ENCODE peak calls at places on chromosomes 16 and 17, in ten cellular contexts. F is cardiac muscle cell; E is K562; A is Peyer's patch; R is left ventricle myocardium inferior; T is sigmoid colon; S is CD4-positive, alpha-beta memory T cell; C is uterus; U is CD8-positive, alpha-beta memory T cell; D is GM23248. B is an unnamed sample. For H3K4me1, the result is how much of the 10 kb centered on the place peaks cover.

GRCh38 chr16:2586901-2587480 is 49.2 kb downstream of the PDPK1 start:
- DNase-seq in F (no peak), R (peak), U (no peak), T (no peak), E (no peak), D (no peak), S (no peak), A (no peak), C (no peak), B (no peak)

GRCh38 chr17:40329981-40330794 is 21.2 kb downstream of the RARA start:
- DNase-seq in C (no peak), F (no peak), A (peak), R (peak), T (peak), D (peak), U (peak), S (no peak), E (peak), B (no peak)

GRCh38 chr17:32876414-32877163 is at the start of gene MYO1D:
- DNase-seq in D (peak), E (peak), A (peak), T (peak), U (no peak), F (peak), C (peak), S (peak), R (peak), B (no peak)

GRCh38 chr17:58344047-58344790 is 7.8 kb downstream of the SUPT4H1 start:
- DNase-seq in A (peak), U (peak), R (no peak), S (peak), E (no peak), C (no peak), T (no peak), F (no peak), D (no peak), B (no peak)

GRCh38 chr16:61829631-61830030 is 206.6 kb downstream of the CDH8 start:
- DNase-seq in U (no peak), D (no peak), S (no peak), F (no peak), R (no peak), T (no peak), C (no peak), E (no peak), A (no peak), B (no peak)

GRCh38 chr17:55348749-55349354 is 72.8 kb downstream of the MMD start:
- DNase-seq in U (peak), E (peak), D (peak), F (peak), S (no peak), R (no peak), A (peak), C (peak), T (peak), B (peak)

GRCh38 chr16:30053376-30054015 is 12.1 kb upstream of the ALDOA start:
- DNase-seq in D (peak), C (no peak), R (no peak), F (no peak), S (no peak), A (no peak), T (no peak), U (no peak), E (no peak), B (peak)

GRCh38 chr16:20911361-20911760 is 10.8 kb downstream of the LYRM1 start:
- DNase-seq in A (no peak), E (no peak), C (no peak), D (peak), R (no peak), T (no peak), U (no peak), F (no peak), S (no peak), B (no peak)

GRCh38 chr16:67431077-67431804 is at the start of gene HSD11B2:
- DNase-seq in D (peak), A (peak), U (no peak), T (no peak), C (peak), S (no peak), R (peak), F (peak), E (peak), B (peak)

GRCh38 chr17:18225121-18225561 is 294 bp upstream of the LLGL1 start:
- DNase-seq in R (peak), T (peak), E (peak), F (peak), U (peak), C (peak), D (peak), S (peak), A (peak), B (peak)

GRCh38 chr17:72386619-72387237 is 265.9 kb downstream of the SOX9 start:
- DNase-seq in T (no peak), A (no peak), E (no peak), D (no peak), C (no peak), R (no peak), F (no peak), S (no peak), U (no peak), B (peak)

GRCh38 chr17:77963441-77963840 is 4.9 kb downstream of the TNRC6C start:
- DNase-seq in U (peak), T (peak), E (peak), R (peak), A (peak), D (peak), F (peak), C (no peak), S (peak), B (peak)

GRCh38 chr17:69606142-69606800 is 191.8 kb downstream of the MAP2K6 start:
- DNase-seq in D (no peak), E (no peak), R (no peak), C (no peak), T (no peak), S (no peak), F (no peak), A (no peak), U (no peak), B (peak)
- H3K4me1 ChIP-seq in D (under half), E (under half), R (under half), C (under half), T (under half), S (under half), F (under half), A (under half), U (under half), B (under half)

DNA sequence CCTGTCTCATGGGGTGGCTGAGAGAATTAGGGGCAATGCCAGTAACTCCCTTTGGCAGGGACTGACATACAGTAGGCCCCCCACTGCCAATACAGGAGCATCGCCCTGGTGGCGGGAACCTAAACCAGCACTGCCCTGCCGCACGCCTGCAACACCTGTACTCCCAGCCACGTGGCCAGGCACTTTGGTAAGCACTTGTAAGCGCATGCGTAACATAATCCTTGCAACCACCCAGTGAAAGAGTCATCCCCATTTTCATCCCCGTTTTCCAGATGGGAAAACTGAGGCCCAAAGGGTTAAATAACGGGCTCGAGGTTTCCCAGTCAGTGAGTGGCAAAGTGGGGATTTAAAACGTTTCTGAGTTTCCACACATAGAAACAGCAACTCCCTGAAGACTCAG is 17.5 kb downstream of the SCN4A start:
- DNase-seq in T (no peak), U (no peak), F (no peak), A (no peak), S (no peak), E (no peak), R (no peak), C (no peak), D (no peak), B (no peak)
- H3K4me1 ChIP-seq in T (under half), U (under half), F (under half), A (under half), S (under half), E (under half), R (under half), C (under half), D (under half), B (under half)

GRCh38 chr16:56294599-56294998 is 103.3 kb downstream of the GNAO1 start:
- DNase-seq in S (no peak), R (no peak), T (no peak), A (no peak), F (no peak), C (no peak), U (no peak), E (no peak), D (peak), B (no peak)

GRCh38 chr16:56294014-56294413 is 102.7 kb downstream of the GNAO1 start:
- DNase-seq in U (no peak), A (no peak), C (no peak), F (no peak), E (no peak), T (no peak), D (no peak), S (no peak), R (no peak), B (no peak)

GRCh38 chr16:56295059-56295673 is 103.9 kb downstream of the GNAO1 start:
- DNase-seq in C (no peak), E (no peak), A (no peak), S (no peak), F (no peak), R (no peak), T (no peak), U (no peak), D (no peak), B (no peak)

GRCh38 chr16:56297684-56298083 is 106.4 kb downstream of the GNAO1 start:
- DNase-seq in F (no peak), E (no peak), S (no peak), D (no peak), C (no peak), R (no peak), T (no peak), U (no peak), A (no peak), B (no peak)

DNA sequence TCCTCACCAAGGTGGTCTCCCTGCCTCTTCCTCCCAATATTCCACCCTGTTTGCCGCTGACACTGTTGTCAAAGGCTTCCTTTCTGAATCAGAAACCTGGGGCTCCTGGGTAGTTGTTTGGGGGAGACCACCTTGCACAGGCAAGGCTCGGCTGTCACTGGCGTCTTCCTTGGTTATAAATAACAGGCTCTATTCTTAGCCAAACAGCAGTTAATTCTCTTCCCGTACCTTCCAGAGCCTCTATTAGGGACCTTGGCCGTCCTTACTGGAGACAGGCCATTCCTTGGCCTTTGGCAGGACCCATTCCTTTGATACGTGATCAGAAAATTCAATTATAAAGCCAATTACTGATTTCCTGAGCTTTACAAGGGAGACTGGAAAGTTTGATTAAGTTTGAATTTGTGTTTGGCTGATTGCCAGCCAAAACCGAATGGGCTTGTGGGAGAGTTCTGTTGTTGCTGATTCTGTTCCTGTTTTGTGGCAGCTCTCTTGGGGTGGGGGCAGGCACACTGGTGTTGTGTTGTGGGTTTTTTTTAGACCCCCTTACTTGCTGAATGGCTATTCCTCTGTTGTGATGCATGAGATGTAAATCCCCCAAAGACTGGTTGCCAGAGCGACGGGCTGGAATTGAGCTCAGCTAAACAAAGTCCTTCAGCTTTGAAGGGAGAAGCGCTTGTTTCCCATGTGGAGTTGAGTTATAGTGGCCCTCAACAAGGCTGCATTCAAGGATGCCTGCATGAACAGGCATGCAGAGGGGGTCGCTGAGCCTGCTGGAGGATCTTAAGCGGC is 104.6 kb downstream of the GNAO1 start:
- DNase-seq in C (no peak), R (no peak), A (no peak), S (no peak), U (no peak), T (no peak), E (no peak), F (peak), D (no peak), B (no peak)
- H3K4me1 ChIP-seq in C (under half), R (half or more), A (under half), S (under half), U (under half), T (under half), E (under half), F (under half), D (under half), B (under half)

DNA sequence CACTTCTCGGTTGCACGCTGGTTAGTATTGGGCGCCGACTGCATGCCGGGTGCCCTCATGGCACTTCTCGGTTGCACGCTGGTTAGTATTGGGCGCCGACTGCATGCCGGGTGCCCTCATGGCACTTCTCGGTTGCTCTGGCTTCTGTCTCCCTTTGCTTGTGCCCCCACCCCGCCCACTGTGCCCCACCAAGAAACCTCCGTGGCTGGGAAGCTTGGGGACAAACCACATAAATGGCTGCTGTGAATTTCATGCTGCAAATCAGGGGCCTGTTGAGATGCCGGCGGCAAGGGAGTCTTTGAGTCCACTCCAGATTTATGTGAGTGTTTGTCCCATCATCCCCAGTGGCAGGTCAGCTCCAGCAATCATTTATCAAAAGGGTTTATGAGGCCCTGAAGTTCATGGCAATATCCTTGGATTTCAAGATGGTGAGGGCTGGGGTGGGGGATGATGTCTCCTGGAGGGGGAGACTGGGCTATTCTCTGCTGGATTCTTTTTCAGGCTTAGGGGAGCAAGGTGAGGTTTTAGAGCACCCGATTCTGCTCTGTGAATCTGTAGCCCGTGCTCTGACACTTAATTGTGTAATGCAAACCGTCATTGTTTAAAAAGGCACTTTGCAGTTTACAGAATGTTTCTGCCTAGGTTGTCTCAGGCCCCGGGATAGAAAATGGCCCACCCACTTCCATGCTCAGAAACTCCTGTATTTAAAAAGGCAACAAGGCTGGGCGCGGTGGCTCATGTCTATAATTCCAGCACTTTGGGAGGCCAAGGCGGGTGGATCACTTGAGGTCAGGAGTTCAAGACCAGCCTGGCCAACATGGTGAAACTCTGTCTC is 51.2 kb upstream of the CIBAR2 start:
- DNase-seq in F (no peak), E (no peak), U (no peak), R (no peak), T (no peak), D (no peak), A (no peak), C (no peak), S (no peak), B (no peak)
- H3K4me1 ChIP-seq in F (under half), E (under half), U (under half), R (half or more), T (under half), D (under half), A (under half), C (under half), S (under half), B (under half)

GRCh38 chr17:1379930-1380313 is 20.1 kb downstream of the YWHAE start:
- DNase-seq in T (no peak), U (no peak), D (peak), S (peak), A (no peak), F (no peak), C (no peak), E (no peak), R (no peak), B (no peak)
- H3K4me1 ChIP-seq in T (under half), U (half or more), D (half or more), S (half or more), A (under half), F (under half), C (under half), E (under half), R (half or more), B (under half)

GRCh38 chr17:60080545-60080944 is 1.8 kb upstream of the HEATR6 start:
- DNase-seq in U (no peak), T (no peak), A (no peak), D (no peak), S (no peak), R (no peak), E (no peak), F (no peak), C (no peak), B (no peak)
- H3K4me1 ChIP-seq in U (under half), T (under half), A (under half), D (under half), S (under half), R (under half), E (under half), F (under half), C (under half), B (under half)

GRCh38 chr16:4052096-4052495 is 64.1 kb downstream of the ADCY9 start:
- DNase-seq in T (peak), F (no peak), A (no peak), U (no peak), C (no peak), R (no peak), E (no peak), D (no peak), S (no peak), B (no peak)
- H3K4me1 ChIP-seq in T (under half), F (under half), A (under half), U (under half), C (under half), R (half or more), E (under half), D (under half), S (under half), B (under half)

GRCh38 chr17:4951486-4951885 is 567 bp downstream of the ENO3 start:
- DNase-seq in T (no peak), C (no peak), D (no peak), A (no peak), U (no peak), S (no peak), E (no peak), R (no peak), F (peak), B (no peak)
- H3K4me1 ChIP-seq in T (under half), C (under half), D (under half), A (under half), U (under half), S (under half), E (under half), R (half or more), F (under half), B (under half)

DNA sequence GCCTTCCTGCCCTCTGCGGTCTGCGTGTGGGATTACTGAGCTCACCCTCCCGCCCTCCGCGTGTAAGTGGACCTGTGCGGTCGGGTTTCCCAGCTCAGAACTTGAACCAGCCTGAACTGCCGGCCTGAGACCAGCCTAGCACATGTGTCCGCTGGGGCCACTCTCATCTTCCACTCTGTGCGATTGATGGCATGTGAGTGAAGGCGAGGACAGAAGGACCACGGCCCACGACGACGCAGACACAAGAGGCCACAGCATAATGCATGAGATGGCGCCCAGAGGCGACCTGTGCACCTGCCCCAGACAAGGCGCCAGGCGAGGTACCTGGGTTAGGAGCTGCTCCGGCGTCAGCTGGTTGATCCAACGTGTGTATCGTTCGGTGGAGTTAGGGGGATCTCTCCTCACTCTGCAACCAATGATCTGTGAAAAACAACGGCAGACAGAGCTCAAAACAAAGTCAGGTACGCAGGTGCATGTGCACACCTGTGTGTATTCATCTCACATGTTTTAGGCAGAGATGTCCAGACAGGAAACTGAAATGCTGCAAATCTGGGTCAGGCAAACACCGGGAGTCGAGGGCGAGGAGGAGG is 74.5 kb upstream of the METRNL start:
- DNase-seq in S (no peak), D (no peak), E (no peak), U (no peak), R (no peak), C (no peak), F (no peak), T (peak), A (no peak), B (no peak)
- H3K4me1 ChIP-seq in S (under half), D (under half), E (under half), U (under half), R (under half), C (under half), F (under half), T (under half), A (under half), B (under half)

DNA sequence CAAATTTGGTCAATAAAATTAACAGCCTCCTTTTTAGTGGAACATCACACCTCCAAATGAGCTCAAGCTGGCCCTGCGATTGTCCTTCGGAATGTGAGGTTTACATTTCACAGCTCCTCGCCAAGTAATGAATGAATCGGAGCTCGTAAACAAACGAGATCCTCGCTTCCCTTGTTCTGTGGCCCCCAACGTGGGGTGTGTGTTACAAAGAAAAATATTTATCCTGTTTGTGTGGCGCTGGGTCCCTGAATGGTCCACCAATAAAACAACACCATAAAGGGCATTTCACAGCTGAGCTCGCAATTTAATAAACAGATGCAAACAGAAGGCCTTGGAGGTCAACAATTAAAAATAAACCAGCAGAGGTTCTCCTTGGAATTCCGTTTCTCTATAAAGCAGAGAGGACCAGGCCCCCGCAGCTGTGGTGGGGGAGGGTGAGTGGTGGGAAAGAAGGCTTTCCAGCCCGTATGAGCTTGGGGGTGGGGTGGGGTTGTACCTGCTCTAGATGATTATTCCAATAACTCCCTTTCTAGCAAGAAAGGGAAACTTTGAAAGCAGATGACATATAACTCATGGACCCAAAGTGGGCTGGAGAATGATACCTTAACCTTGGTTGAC is 393.9 kb upstream of the SALL1 start:
- DNase-seq in E (no peak), D (no peak), F (no peak), R (no peak), C (no peak), A (no peak), T (no peak), S (no peak), U (no peak), B (no peak)
- H3K4me1 ChIP-seq in E (under half), D (under half), F (under half), R (under half), C (under half), A (under half), T (under half), S (under half), U (under half), B (under half)